ENCODE peak calls at places on chromosomes 12 and 14, in five cellular contexts. Q, O, W, S and E are unnamed samples.

GRCh38 chr14:33404054-33404453 is 465.4 kb downstream of the NPAS3 start:
- DNase-seq in Q (no peak), O (peak; percentile 97), W (no peak), S (peak; percentile 92), E (no peak)

GRCh38 chr12:122505419-122506051 is 4.8 kb upstream of the ZCCHC8 start:
- DNase-seq in Q (no peak), O (peak; percentile 46), W (no peak), S (no peak), E (no peak)

GRCh38 chr12:95549392-95550084 is 1.7 kb downstream of the USP44 start:
- DNase-seq in Q (no peak), O (no peak), W (no peak), S (no peak), E (no peak)

GRCh38 chr12:47768323-47768811 is 4.7 kb upstream of the SLC48A1 start:
- DNase-seq in Q (no peak), O (peak; percentile 69), W (no peak), S (no peak), E (no peak)

GRCh38 chr12:1083888-1084262 is 92.9 kb downstream of the ERC1 start:
- DNase-seq in Q (no peak), O (peak; percentile 83), W (no peak), S (peak; percentile 80), E (no peak)

GRCh38 chr12:89494411-89495231 is 30.0 kb downstream of the GALNT4 start:
- DNase-seq in Q (no peak), O (peak; percentile 23), W (no peak), S (peak; percentile 62), E (no peak)

GRCh38 chr12:85603556-85603955 is 232.7 kb downstream of the RASSF9 start:
- DNase-seq in Q (no peak), O (no peak), W (no peak), S (no peak), E (no peak)

GRCh38 chr12:59717436-59717835 is 121.6 kb downstream of the SLC16A7 start:
- DNase-seq in Q (no peak), O (no peak), W (no peak), S (no peak), E (no peak)

GRCh38 chr12:16347391-16348298 is at the start of gene MGST1:
- DNase-seq in Q (peak; percentile 69), O (peak; percentile 66), W (peak; percentile 80), S (peak; percentile 74), E (peak; percentile 82)

GRCh38 chr14:39396448-39396847 is 35.8 kb downstream of the FBXO33 start:
- DNase-seq in Q (no peak), O (peak; percentile 42), W (no peak), S (peak; percentile 66), E (no peak)

GRCh38 chr12:13586361-13586760 is 389.8 kb downstream of the EMP1 start:
- DNase-seq in Q (no peak), O (no peak), W (no peak), S (no peak), E (no peak)

GRCh38 chr14:32432813-32433538 is 103.9 kb downstream of the AKAP6 start:
- DNase-seq in Q (peak; percentile 64), O (no peak), W (no peak), S (peak; percentile 29), E (no peak)

GRCh38 chr14:89025581-89026236 is 201.3 kb downstream of the TTC8 start:
- DNase-seq in Q (no peak), O (no peak), W (no peak), S (peak; percentile 49), E (peak; percentile 52)

GRCh38 chr12:27331927-27332324 is 710 bp upstream of the BMAL2 start:
- DNase-seq in Q (no peak), O (peak; percentile 4), W (no peak), S (peak; percentile 21), E (no peak)

GRCh38 chr12:1870086-1870485 is 48.4 kb downstream of the CACNA2D4 start:
- DNase-seq in Q (no peak), O (no peak), W (no peak), S (no peak), E (no peak)

GRCh38 chr12:3718100-3718499 is 34.8 kb downstream of the CRACR2A start:
- DNase-seq in Q (no peak), O (no peak), W (no peak), S (no peak), E (peak; percentile 68)

GRCh38 chr14:46717211-46717610 is 65.6 kb upstream of the RPL10L start:
- DNase-seq in Q (no peak), O (peak; percentile 3), W (no peak), S (no peak), E (no peak)

GRCh38 chr12:110850762-110851161 is 4.0 kb downstream of the CCDC63 start:
- DNase-seq in Q (no peak), O (no peak), W (no peak), S (no peak), E (no peak)

GRCh38 chr12:6928703-6929407 is 1.1 kb downstream of the ATN1 start:
- DNase-seq in Q (no peak), O (no peak), W (no peak), S (no peak), E (no peak)

GRCh38 chr12:122106891-122107660 is 28.5 kb downstream of the MLXIP start:
- DNase-seq in Q (no peak), O (peak; percentile 69), W (peak; percentile 71), S (peak; percentile 76), E (peak; percentile 81)

GRCh38 chr14:59424707-59425106 is 40.5 kb downstream of the GPR135 start:
- DNase-seq in Q (no peak), O (no peak), W (peak; percentile 82), S (peak; percentile 75), E (no peak)

GRCh38 chr12:121932914-121933521 is 14.6 kb downstream of the CFAP251 start:
- DNase-seq in Q (no peak), O (no peak), W (no peak), S (no peak), E (no peak)

GRCh38 chr14:49173765-49174373 is 412.3 kb downstream of the RPS29 start:
- DNase-seq in Q (no peak), O (peak; percentile 70), W (no peak), S (peak; percentile 82), E (peak; percentile 58)

GRCh38 chr12:92506891-92507290 is 195.9 kb upstream of the PLEKHG7 start:
- DNase-seq in Q (no peak), O (no peak), W (no peak), S (no peak), E (no peak)

GRCh38 chr12:21615441-21615840 is 10.8 kb upstream of the GYS2 start:
- DNase-seq in Q (no peak), O (peak; percentile 16), W (no peak), S (peak; percentile 61), E (no peak)

GRCh38 chr12:123997033-123997822 is 24.2 kb downstream of the ZNF664 start:
- DNase-seq in Q (no peak), O (no peak), W (no peak), S (no peak), E (no peak)
- H3K4me3 ChIP-seq in Q (no peak overlapping the region), O (no peak overlapping the region), W (no peak overlapping the region), S (no peak overlapping the region), E (no peak overlapping the region)

DNA sequence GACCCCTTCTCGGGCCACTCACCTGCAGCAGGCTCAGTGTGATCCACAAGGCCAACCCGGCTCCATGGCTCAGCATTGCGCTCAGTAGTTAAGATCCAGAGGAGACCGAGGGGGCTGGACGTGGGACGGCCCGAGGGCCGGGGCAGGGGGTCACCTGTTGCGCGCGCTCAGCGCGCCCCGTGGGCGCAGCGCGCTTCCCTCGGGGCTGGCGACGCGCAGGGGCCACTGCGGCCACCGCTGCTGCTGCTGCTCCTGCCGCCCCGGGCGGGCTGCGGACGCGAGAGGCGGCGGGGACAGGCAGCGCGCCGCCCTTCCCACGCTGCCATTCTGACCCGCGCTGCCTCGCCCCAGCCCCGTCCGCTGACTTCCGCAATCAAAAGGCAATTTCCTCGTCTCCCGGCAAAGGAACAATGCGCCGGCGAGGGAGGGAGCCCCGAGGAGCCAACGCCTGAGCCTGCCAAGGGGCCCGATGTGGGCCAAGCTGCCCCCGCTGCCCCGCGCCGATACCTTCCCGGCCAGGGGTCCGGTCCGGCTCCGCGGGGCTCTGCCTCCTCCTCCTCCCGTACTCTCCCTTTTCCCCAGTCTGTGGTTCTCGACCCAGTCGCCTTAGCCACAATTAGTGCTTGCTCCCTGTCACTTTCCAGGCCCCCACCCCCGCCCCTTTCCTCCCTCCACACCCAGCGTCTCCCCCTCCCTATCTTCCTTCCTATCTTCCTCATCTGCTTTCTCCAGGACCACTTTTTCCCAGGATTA is 27.3 kb downstream of the PTPRB start:
- DNase-seq in Q (peak; percentile 69), O (no peak), W (peak; percentile 67), S (peak; percentile 36), E (peak; percentile 37)
- H3K4me3 ChIP-seq in Q (peak overlapping the region; percentile 59), O (peak overlapping the region; percentile 68), W (peak overlapping the region; percentile 45), S (peak overlapping the region; percentile 51), E (peak overlapping the region; percentile 37)

DNA sequence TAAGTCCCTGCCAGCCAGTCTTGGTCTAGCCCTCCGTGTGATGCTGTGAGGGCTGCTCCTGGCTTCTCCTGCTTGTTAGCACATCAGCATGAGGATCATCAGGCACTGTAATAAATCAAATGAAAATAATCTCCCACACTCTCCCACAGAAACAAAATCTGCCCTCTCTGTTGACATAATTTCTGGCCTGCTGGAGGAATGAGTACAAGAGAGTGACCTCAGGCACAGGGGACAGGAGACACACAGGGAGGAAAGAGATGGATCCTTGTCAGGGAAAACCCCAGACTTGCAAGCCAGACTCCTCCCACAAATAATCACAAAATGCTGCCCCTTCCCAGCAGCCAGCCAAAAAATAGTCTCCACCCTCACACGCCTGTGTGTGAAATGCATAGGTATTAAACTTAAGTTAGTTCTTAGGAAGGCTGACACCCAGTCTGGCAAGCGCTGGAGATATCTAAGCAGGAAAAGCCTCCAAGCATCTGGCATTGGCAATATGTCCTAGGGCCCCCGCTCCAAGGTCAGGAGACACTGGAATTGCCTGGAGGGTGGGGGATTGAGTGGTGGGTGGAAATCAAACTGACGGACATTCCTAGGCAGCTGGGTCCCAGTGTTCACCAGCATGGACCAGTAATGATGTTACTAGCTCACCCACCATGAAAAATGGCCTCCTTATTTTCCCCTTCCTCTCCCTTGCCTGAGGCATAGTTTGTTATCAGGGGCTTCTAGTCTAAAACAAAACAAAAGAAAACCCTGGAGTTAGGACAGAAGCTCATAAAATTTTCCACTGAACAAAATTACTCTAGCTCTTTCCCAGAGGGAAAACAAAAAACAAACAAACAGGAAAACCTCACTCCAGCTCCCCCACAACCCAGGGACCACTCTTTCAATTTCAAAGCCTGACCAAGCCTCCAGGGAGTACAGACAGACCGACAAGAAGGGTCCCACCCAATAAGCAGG is 22.0 kb downstream of the SMUG1 start:
- DNase-seq in Q (no peak), O (no peak), W (no peak), S (no peak), E (no peak)
- H3K4me3 ChIP-seq in Q (no peak overlapping the region), O (no peak overlapping the region), W (no peak overlapping the region), S (no peak overlapping the region), E (no peak overlapping the region)

GRCh38 chr12:50542448-50542847 is 37.7 kb downstream of the DIP2B start:
- DNase-seq in Q (no peak), O (peak; percentile 20), W (no peak), S (peak; percentile 58), E (no peak)

GRCh38 chr12:50545213-50545612 is 40.4 kb downstream of the DIP2B start:
- DNase-seq in Q (no peak), O (no peak), W (no peak), S (no peak), E (no peak)

GRCh38 chr12:50546441-50547318 is 41.9 kb downstream of the DIP2B start:
- DNase-seq in Q (no peak), O (peak; percentile 20), W (no peak), S (peak; percentile 25), E (no peak)

GRCh38 chr12:50547742-50548141 is 43.0 kb downstream of the DIP2B start:
- DNase-seq in Q (no peak), O (no peak), W (no peak), S (no peak), E (no peak)

DNA sequence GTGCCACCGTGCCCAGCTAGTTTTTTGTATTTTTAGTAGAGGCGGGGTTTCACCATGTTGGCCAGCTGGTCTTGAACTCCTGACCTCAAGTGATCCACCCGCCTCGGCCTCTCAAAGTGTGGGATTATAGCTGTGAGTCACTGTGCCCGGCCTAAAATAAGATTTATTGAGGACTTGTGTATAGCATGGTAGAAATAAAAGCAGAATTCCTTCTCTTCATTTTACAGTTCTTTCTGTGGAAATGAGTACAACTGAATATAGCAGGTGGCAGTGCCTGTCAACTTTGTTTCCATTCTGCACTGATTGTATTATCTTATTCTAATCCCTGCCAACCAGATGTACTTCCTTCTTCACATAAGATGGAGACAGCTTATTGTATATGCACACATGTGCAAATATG is 41.0 kb downstream of the DIP2B start:
- DNase-seq in Q (no peak), O (no peak), W (no peak), S (no peak), E (no peak)
- H3K4me3 ChIP-seq in Q (no peak overlapping the region), O (no peak overlapping the region), W (no peak overlapping the region), S (no peak overlapping the region), E (no peak overlapping the region)